ENCODE peak calls at places on chromosome 7, in eight cellular contexts. L is HFF-Myc, A is cardiac muscle cell, H is aorta, O is non-pigmented ciliary epithelial cell, S is NCI-H226, X is SJSA1, G is HTR-8/SVneo. Y is an unnamed sample.
A peak's percentile ranks its signal among the peaks of the same experiment; 100 is the strongest.

GRCh38 chr7:76330245-76330644 is 27.8 kb downstream of the HSPB1 start:
- DNase-seq in L (no peak), O (no peak), X (no peak), S (no peak), G (no peak), A (no peak), H (no peak), Y (no peak)

GRCh38 chr7:27147211-27148030 is at the start of gene HOXA6:
- DNase-seq in O (no peak), A (no peak), X (no peak), L (no peak), H (peak; percentile 92), S (no peak), G (no peak), Y (peak; percentile 61)

GRCh38 chr7:1645071-1646015 is 24.7 kb upstream of the ELFN1 start:
- DNase-seq in S (no peak), O (no peak), G (no peak), A (no peak), L (no peak), H (no peak), X (peak; percentile 40), Y (no peak)

GRCh38 chr7:43650457-43651052 is 67.6 kb downstream of the STK17A start:
- DNase-seq in S (no peak), A (no peak), X (peak; percentile 53), L (no peak), G (no peak), O (no peak), H (no peak), Y (no peak)

GRCh38 chr7:84603545-84603944 is 409.0 kb upstream of the SEMA3A start:
- DNase-seq in O (no peak), S (no peak), X (no peak), H (no peak), L (no peak), A (no peak), G (no peak), Y (no peak)

GRCh38 chr7:90766814-90767564 is 170.9 kb downstream of the CDK14 start:
- DNase-seq in X (no peak), L (no peak), S (peak; percentile 95), G (no peak), H (no peak), O (peak; percentile 40), A (peak; percentile 78), Y (no peak)

GRCh38 chr7:146701166-146701565 is 584.6 kb downstream of the CNTNAP2 start:
- DNase-seq in H (no peak), O (no peak), X (no peak), L (no peak), G (no peak), S (no peak), A (no peak), Y (peak; percentile 47)

GRCh38 chr7:107079212-107079940 is 34.9 kb downstream of the PRKAR2B start:
- DNase-seq in L (no peak), O (no peak), G (no peak), S (no peak), X (no peak), A (no peak), H (no peak), Y (no peak)

GRCh38 chr7:115087437-115087836 is 165.5 kb downstream of the MDFIC start:
- DNase-seq in O (peak; percentile 71), S (peak; percentile 88), A (peak; percentile 15), L (peak; percentile 64), G (no peak), H (no peak), X (peak; percentile 68), Y (no peak)

GRCh38 chr7:27174077-27175004 is at the start of gene HOXA10:
- DNase-seq in A (no peak), L (no peak), H (peak; percentile 79), O (no peak), X (no peak), S (no peak), G (no peak), Y (peak; percentile 47)

GRCh38 chr7:150568714-150569113 is 1.5 kb downstream of the GIMAP4 start:
- DNase-seq in L (no peak), G (no peak), S (no peak), H (no peak), A (no peak), O (no peak), X (no peak), Y (no peak)

GRCh38 chr7:143510854-143511592 is 33.4 kb downstream of the TAS2R41 start:
- DNase-seq in O (no peak), S (no peak), X (no peak), A (no peak), H (no peak), L (no peak), G (no peak), Y (no peak)

GRCh38 chr7:30238721-30239441 is 45.5 kb upstream of the ZNRF2 start:
- DNase-seq in L (no peak), O (no peak), A (peak; percentile 62), X (no peak), H (no peak), S (peak; percentile 43), G (no peak), Y (peak; percentile 67)

GRCh38 chr7:156151082-156151481 is 338.8 kb upstream of the SHH start:
- DNase-seq in S (no peak), G (no peak), L (no peak), A (no peak), X (no peak), H (no peak), O (no peak), Y (no peak)

GRCh38 chr7:30915751-30916150 is 4.1 kb downstream of the AQP1 start:
- DNase-seq in H (peak; percentile 76), A (no peak), G (no peak), S (no peak), L (no peak), X (no peak), O (no peak), Y (no peak)

GRCh38 chr7:49081076-49081475 is 156.7 kb downstream of the CDC14C start:
- DNase-seq in L (no peak), O (no peak), S (no peak), G (no peak), A (no peak), X (no peak), H (no peak), Y (no peak)

GRCh38 chr7:151792671-151793070 is 84.2 kb downstream of the PRKAG2 start:
- DNase-seq in G (no peak), H (peak; percentile 52), X (no peak), A (no peak), S (no peak), O (no peak), L (no peak), Y (no peak)

GRCh38 chr7:83821866-83822265 is 172.9 kb upstream of the SEMA3E start:
- DNase-seq in A (no peak), G (no peak), L (no peak), S (peak; percentile 57), H (no peak), O (no peak), X (no peak), Y (no peak)

GRCh38 chr7:83427929-83428328 is 221.0 kb downstream of the SEMA3E start:
- DNase-seq in A (no peak), G (no peak), O (no peak), X (no peak), L (no peak), H (no peak), S (peak; percentile 56), Y (peak; percentile 35)

GRCh38 chr7:99040104-99040958 is 103.6 kb downstream of the SMURF1 start:
- DNase-seq in X (peak; percentile 87), S (peak; percentile 20), G (peak; percentile 81), A (peak; percentile 93), H (peak; percentile 92), L (peak; percentile 88), O (peak; percentile 49), Y (peak; percentile 13)

GRCh38 chr7:15558747-15559146 is 3.1 kb downstream of the AGMO start:
- DNase-seq in H (no peak), X (no peak), L (no peak), O (peak; percentile 46), A (no peak), S (peak; percentile 59), G (no peak), Y (no peak)